ENCODE peak calls at places on chromosomes 3 and 15, in eight cellular contexts. One of them, this sample, is unnamed.
A peak's percentile ranks its signal among the peaks of the same experiment; 100 is the strongest.

GRCh38 chr3:119318871-119319270 is 24.7 kb downstream of the ARHGAP31 start:
- DNase-seq in PC-3: no peak
- DNase-seq in mammary epithelial cell: no peak
- DNase-seq in IMR-90: peak; percentile 73
- DNase-seq in OCI-LY7: no peak
- DNase-seq in RWPE1: no peak
- DNase-seq in mesendoderm: no peak
- DNase-seq in kidney: no peak
- DNase-seq in this sample: no peak

GRCh38 chr3:100753846-100754245 is 44.6 kb downstream of the TFG start:
- DNase-seq in PC-3: no peak
- DNase-seq in mammary epithelial cell: no peak
- DNase-seq in IMR-90: peak; percentile 43
- DNase-seq in OCI-LY7: no peak
- DNase-seq in RWPE1: no peak
- DNase-seq in mesendoderm: no peak
- DNase-seq in kidney: no peak
- DNase-seq in this sample: no peak

GRCh38 chr3:122676759-122677158 is 3.9 kb upstream of the PARP14 start:
- DNase-seq in PC-3: no peak
- DNase-seq in mammary epithelial cell: no peak
- DNase-seq in IMR-90: peak; percentile 61
- DNase-seq in OCI-LY7: no peak
- DNase-seq in RWPE1: no peak
- DNase-seq in mesendoderm: no peak
- DNase-seq in kidney: no peak
- DNase-seq in this sample: peak; percentile 21

GRCh38 chr3:177427540-177427939 is 230.3 kb upstream of the TBL1XR1 start:
- DNase-seq in PC-3: peak; percentile 35
- DNase-seq in mammary epithelial cell: peak; percentile 77
- DNase-seq in IMR-90: peak; percentile 74
- DNase-seq in OCI-LY7: no peak
- DNase-seq in RWPE1: peak; percentile 10
- DNase-seq in mesendoderm: no peak
- DNase-seq in kidney: no peak
- DNase-seq in this sample: no peak

GRCh38 chr15:71753346-71753745 is 57.0 kb upstream of the NR2E3 start:
- DNase-seq in PC-3: peak; percentile 57
- DNase-seq in mammary epithelial cell: peak; percentile 17
- DNase-seq in IMR-90: peak; percentile 48
- DNase-seq in OCI-LY7: no peak
- DNase-seq in RWPE1: no peak
- DNase-seq in mesendoderm: no peak
- DNase-seq in kidney: no peak
- DNase-seq in this sample: no peak

GRCh38 chr3:65508743-65509422 is 529.8 kb downstream of the MAGI1 start:
- DNase-seq in PC-3: no peak
- DNase-seq in mammary epithelial cell: no peak
- DNase-seq in IMR-90: no peak
- DNase-seq in OCI-LY7: no peak
- DNase-seq in RWPE1: no peak
- DNase-seq in mesendoderm: peak; percentile 41
- DNase-seq in kidney: no peak
- DNase-seq in this sample: no peak

GRCh38 chr3:8882171-8882593 is 81.1 kb downstream of the RAD18 start:
- DNase-seq in PC-3: no peak
- DNase-seq in mammary epithelial cell: no peak
- DNase-seq in IMR-90: no peak
- DNase-seq in OCI-LY7: no peak
- DNase-seq in RWPE1: no peak
- DNase-seq in mesendoderm: peak; percentile 96
- DNase-seq in kidney: no peak
- DNase-seq in this sample: no peak

GRCh38 chr3:106769045-106769444 is 608.2 kb upstream of the CCDC54 start:
- DNase-seq in PC-3: no peak
- DNase-seq in mammary epithelial cell: no peak
- DNase-seq in IMR-90: no peak
- DNase-seq in OCI-LY7: no peak
- DNase-seq in RWPE1: no peak
- DNase-seq in mesendoderm: no peak
- DNase-seq in kidney: no peak
- DNase-seq in this sample: no peak

GRCh38 chr3:48776854-48777253 is 59.8 kb upstream of the IP6K2 start:
- DNase-seq in PC-3: no peak
- DNase-seq in mammary epithelial cell: no peak
- DNase-seq in IMR-90: no peak
- DNase-seq in OCI-LY7: no peak
- DNase-seq in RWPE1: no peak
- DNase-seq in mesendoderm: no peak
- DNase-seq in kidney: no peak
- DNase-seq in this sample: no peak

GRCh38 chr3:119018690-119019463 is 15.8 kb downstream of the IGSF11 start:
- DNase-seq in PC-3: no peak
- DNase-seq in mammary epithelial cell: no peak
- DNase-seq in IMR-90: no peak
- DNase-seq in OCI-LY7: no peak
- DNase-seq in RWPE1: no peak
- DNase-seq in mesendoderm: no peak
- DNase-seq in kidney: no peak
- DNase-seq in this sample: peak; percentile 82

GRCh38 chr15:80779658-80780415 is 667 bp downstream of the CEMIP start:
- DNase-seq in PC-3: peak; percentile 48
- DNase-seq in mammary epithelial cell: peak; percentile 67
- DNase-seq in IMR-90: peak; percentile 43
- DNase-seq in OCI-LY7: no peak
- DNase-seq in RWPE1: peak; percentile 70
- DNase-seq in mesendoderm: peak; percentile 45
- DNase-seq in kidney: no peak
- DNase-seq in this sample: peak; percentile 58

GRCh38 chr3:104316118-104316517 is 1050.6 kb upstream of the ALCAM start:
- DNase-seq in PC-3: no peak
- DNase-seq in mammary epithelial cell: peak; percentile 6
- DNase-seq in IMR-90: peak; percentile 1
- DNase-seq in OCI-LY7: no peak
- DNase-seq in RWPE1: no peak
- DNase-seq in mesendoderm: no peak
- DNase-seq in kidney: peak; percentile 22
- DNase-seq in this sample: no peak

DNA sequence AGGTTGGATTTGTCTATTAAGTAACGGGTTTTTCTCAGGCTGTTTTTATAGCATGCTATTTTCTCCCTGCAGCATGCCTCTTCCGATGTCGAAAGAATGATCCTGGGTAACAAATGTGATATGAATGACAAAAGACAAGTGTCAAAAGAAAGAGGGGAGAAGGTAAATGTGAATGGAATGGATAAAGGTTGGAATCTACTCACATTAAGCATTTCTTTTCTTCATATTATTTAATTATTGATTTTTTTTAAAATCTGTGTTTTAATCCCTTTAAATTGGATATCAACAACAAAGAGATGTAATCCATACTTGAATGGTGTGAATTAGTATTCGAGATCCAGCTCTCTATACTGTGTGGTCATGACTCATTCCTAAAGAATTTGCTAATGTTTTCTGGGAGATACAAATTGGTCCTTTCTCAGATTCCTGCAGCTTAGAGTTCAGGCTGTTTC is 20.9 kb upstream of the APH1B start:
- DNase-seq in PC-3: peak; percentile 65
- DNase-seq in mammary epithelial cell: peak; percentile 58
- DNase-seq in IMR-90: peak; percentile 84
- DNase-seq in OCI-LY7: no peak
- DNase-seq in RWPE1: peak; percentile 81
- DNase-seq in mesendoderm: peak; percentile 86
- DNase-seq in kidney: no peak
- DNase-seq in this sample: no peak
- H3K27ac ChIP-seq in PC-3: no peak overlapping the region
- H3K27ac ChIP-seq in mammary epithelial cell: no peak overlapping the region
- H3K27ac ChIP-seq in IMR-90: no peak overlapping the region
- H3K27ac ChIP-seq in OCI-LY7: no peak overlapping the region
- H3K27ac ChIP-seq in RWPE1: no peak overlapping the region
- H3K27ac ChIP-seq in mesendoderm: no peak overlapping the region
- H3K27ac ChIP-seq in kidney: no peak overlapping the region
- H3K27ac ChIP-seq in this sample: no peak overlapping the region

GRCh38 chr15:57364282-57365007 is 11.9 kb upstream of the CGNL1 start:
- DNase-seq in PC-3: no peak
- DNase-seq in mammary epithelial cell: no peak
- DNase-seq in IMR-90: peak; percentile 17
- DNase-seq in OCI-LY7: no peak
- DNase-seq in RWPE1: no peak
- DNase-seq in mesendoderm: peak; percentile 87
- DNase-seq in kidney: no peak
- DNase-seq in this sample: no peak
- H3K27ac ChIP-seq in PC-3: no peak overlapping the region
- H3K27ac ChIP-seq in mammary epithelial cell: no peak overlapping the region
- H3K27ac ChIP-seq in IMR-90: no peak overlapping the region
- H3K27ac ChIP-seq in OCI-LY7: no peak overlapping the region
- H3K27ac ChIP-seq in RWPE1: no peak overlapping the region
- H3K27ac ChIP-seq in mesendoderm: no peak overlapping the region
- H3K27ac ChIP-seq in kidney: no peak overlapping the region
- H3K27ac ChIP-seq in this sample: no peak overlapping the region

GRCh38 chr3:140832883-140833282 is 108.8 kb upstream of the SLC25A36 start:
- DNase-seq in PC-3: no peak
- DNase-seq in mammary epithelial cell: no peak
- DNase-seq in IMR-90: no peak
- DNase-seq in OCI-LY7: peak; percentile 73
- DNase-seq in RWPE1: no peak
- DNase-seq in mesendoderm: no peak
- DNase-seq in kidney: no peak
- DNase-seq in this sample: no peak
- H3K27ac ChIP-seq in PC-3: no peak overlapping the region
- H3K27ac ChIP-seq in mammary epithelial cell: no peak overlapping the region
- H3K27ac ChIP-seq in IMR-90: no peak overlapping the region
- H3K27ac ChIP-seq in OCI-LY7: peak overlapping the region; percentile 54
- H3K27ac ChIP-seq in RWPE1: no peak overlapping the region
- H3K27ac ChIP-seq in mesendoderm: no peak overlapping the region
- H3K27ac ChIP-seq in kidney: no peak overlapping the region
- H3K27ac ChIP-seq in this sample: no peak overlapping the region

DNA sequence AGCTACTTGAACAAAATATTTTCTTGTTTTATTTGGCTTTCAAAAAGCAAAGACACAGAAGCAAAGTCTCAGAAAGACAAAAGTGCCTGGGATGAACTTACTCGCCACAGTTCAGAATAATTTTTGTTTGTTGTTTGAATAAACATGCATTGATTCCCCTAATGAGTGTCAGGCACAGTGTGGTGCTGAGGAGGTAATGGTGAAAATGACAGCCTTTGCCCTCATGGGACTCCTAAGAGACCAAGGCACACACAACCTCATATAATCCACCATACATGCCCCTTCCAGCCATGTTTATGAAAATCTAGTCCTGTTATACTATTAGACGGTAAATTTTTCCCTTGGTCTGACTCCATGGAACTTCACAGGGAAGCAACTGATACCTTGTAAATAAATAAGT is 2.5 kb downstream of the GOLIM4 start:
- DNase-seq in PC-3: no peak
- DNase-seq in mammary epithelial cell: no peak
- DNase-seq in IMR-90: no peak
- DNase-seq in OCI-LY7: peak; percentile 40
- DNase-seq in RWPE1: no peak
- DNase-seq in mesendoderm: no peak
- DNase-seq in kidney: no peak
- DNase-seq in this sample: no peak
- H3K27ac ChIP-seq in PC-3: no peak overlapping the region
- H3K27ac ChIP-seq in mammary epithelial cell: no peak overlapping the region
- H3K27ac ChIP-seq in IMR-90: peak overlapping the region; percentile 77
- H3K27ac ChIP-seq in OCI-LY7: peak overlapping the region; percentile 84
- H3K27ac ChIP-seq in RWPE1: no peak overlapping the region
- H3K27ac ChIP-seq in mesendoderm: no peak overlapping the region
- H3K27ac ChIP-seq in kidney: peak overlapping the region; percentile 44
- H3K27ac ChIP-seq in this sample: no peak overlapping the region

DNA sequence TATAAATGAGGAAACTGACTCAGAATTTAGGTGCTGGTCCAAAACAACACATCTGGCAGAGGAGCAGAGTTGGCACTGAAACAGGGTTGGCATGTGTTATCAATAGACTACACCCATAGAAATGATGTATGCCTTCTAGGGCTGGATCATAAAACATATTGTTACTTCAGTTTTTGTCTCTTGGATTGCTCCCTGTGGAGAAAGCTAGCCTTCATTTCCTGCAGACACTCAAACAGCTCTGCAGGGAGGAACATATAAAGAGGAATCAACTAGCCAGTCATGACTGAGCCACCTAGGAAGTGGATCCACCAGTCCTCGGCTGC is 518 bp upstream of the MRPL3 start:
- DNase-seq in PC-3: no peak
- DNase-seq in mammary epithelial cell: no peak
- DNase-seq in IMR-90: no peak
- DNase-seq in OCI-LY7: peak; percentile 3
- DNase-seq in RWPE1: no peak
- DNase-seq in mesendoderm: no peak
- DNase-seq in kidney: no peak
- DNase-seq in this sample: no peak
- H3K27ac ChIP-seq in PC-3: no peak overlapping the region
- H3K27ac ChIP-seq in mammary epithelial cell: no peak overlapping the region
- H3K27ac ChIP-seq in IMR-90: no peak overlapping the region
- H3K27ac ChIP-seq in OCI-LY7: no peak overlapping the region
- H3K27ac ChIP-seq in RWPE1: no peak overlapping the region
- H3K27ac ChIP-seq in mesendoderm: no peak overlapping the region
- H3K27ac ChIP-seq in kidney: no peak overlapping the region
- H3K27ac ChIP-seq in this sample: peak overlapping the region; percentile 31

GRCh38 chr3:161247049-161247448 is 25.9 kb downstream of the NMD3 start:
- DNase-seq in PC-3: no peak
- DNase-seq in mammary epithelial cell: no peak
- DNase-seq in IMR-90: no peak
- DNase-seq in OCI-LY7: no peak
- DNase-seq in RWPE1: no peak
- DNase-seq in mesendoderm: no peak
- DNase-seq in kidney: no peak
- DNase-seq in this sample: no peak
- H3K27ac ChIP-seq in PC-3: no peak overlapping the region
- H3K27ac ChIP-seq in mammary epithelial cell: no peak overlapping the region
- H3K27ac ChIP-seq in IMR-90: no peak overlapping the region
- H3K27ac ChIP-seq in OCI-LY7: no peak overlapping the region
- H3K27ac ChIP-seq in RWPE1: no peak overlapping the region
- H3K27ac ChIP-seq in mesendoderm: no peak overlapping the region
- H3K27ac ChIP-seq in kidney: no peak overlapping the region
- H3K27ac ChIP-seq in this sample: no peak overlapping the region

DNA sequence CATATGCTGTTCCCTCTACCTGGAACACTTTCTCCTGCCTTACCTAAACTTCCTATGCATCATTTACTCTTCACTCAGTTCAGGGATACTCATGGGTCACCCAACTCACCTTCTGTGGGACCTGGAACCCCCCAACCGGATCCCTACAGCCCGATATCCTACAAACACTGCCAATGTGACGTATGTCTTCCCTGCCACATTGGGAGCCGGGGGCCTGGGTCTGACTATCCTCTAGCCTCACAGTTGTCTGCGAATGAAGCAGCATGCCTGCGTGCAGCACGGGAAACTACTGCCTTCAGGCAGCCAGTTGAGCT is 405 bp downstream of the NPRL2 start:
- DNase-seq in PC-3: no peak
- DNase-seq in mammary epithelial cell: no peak
- DNase-seq in IMR-90: no peak
- DNase-seq in OCI-LY7: no peak
- DNase-seq in RWPE1: no peak
- DNase-seq in mesendoderm: no peak
- DNase-seq in kidney: no peak
- DNase-seq in this sample: no peak
- H3K27ac ChIP-seq in PC-3: peak overlapping the region; percentile 70
- H3K27ac ChIP-seq in mammary epithelial cell: peak overlapping the region; percentile 19
- H3K27ac ChIP-seq in IMR-90: peak overlapping the region; percentile 49
- H3K27ac ChIP-seq in OCI-LY7: peak overlapping the region; percentile 63
- H3K27ac ChIP-seq in RWPE1: peak overlapping the region; percentile 95
- H3K27ac ChIP-seq in mesendoderm: no peak overlapping the region
- H3K27ac ChIP-seq in kidney: peak overlapping the region; percentile 40
- H3K27ac ChIP-seq in this sample: peak overlapping the region; percentile 99

GRCh38 chr3:52202384-52203077 is 4.6 kb downstream of the ALAS1 start:
- DNase-seq in PC-3: no peak
- DNase-seq in mammary epithelial cell: no peak
- DNase-seq in IMR-90: no peak
- DNase-seq in OCI-LY7: no peak
- DNase-seq in RWPE1: no peak
- DNase-seq in mesendoderm: no peak
- DNase-seq in kidney: no peak
- DNase-seq in this sample: no peak
- H3K27ac ChIP-seq in PC-3: no peak overlapping the region
- H3K27ac ChIP-seq in mammary epithelial cell: no peak overlapping the region
- H3K27ac ChIP-seq in IMR-90: no peak overlapping the region
- H3K27ac ChIP-seq in OCI-LY7: no peak overlapping the region
- H3K27ac ChIP-seq in RWPE1: no peak overlapping the region
- H3K27ac ChIP-seq in mesendoderm: no peak overlapping the region
- H3K27ac ChIP-seq in kidney: no peak overlapping the region
- H3K27ac ChIP-seq in this sample: no peak overlapping the region